ENCODE peak calls at places on chromosomes 5 and 9, in nine cellular contexts. One of them, this sample, is unnamed.

GRCh38 chr9:73719660-73720059 is 568.0 kb downstream of the ANXA1 start:
- DNase-seq in SK-N-SH: no peak
- DNase-seq in body of pancreas: no peak
- DNase-seq in left lung: no peak
- DNase-seq in adrenal gland: no peak
- DNase-seq in CD4-positive, alpha-beta memory T cell: no peak
- DNase-seq in IMR-90: no peak
- DNase-seq in hepatocyte: no peak
- DNase-seq in colonic mucosa: no peak
- DNase-seq in this sample: no peak

GRCh38 chr5:177301503-177302165 is 1.9 kb downstream of the RAB24 start:
- DNase-seq in SK-N-SH: no peak
- DNase-seq in body of pancreas: peak; percentile 98
- DNase-seq in left lung: no peak
- DNase-seq in adrenal gland: peak; percentile 80
- DNase-seq in CD4-positive, alpha-beta memory T cell: no peak
- DNase-seq in IMR-90: no peak
- DNase-seq in hepatocyte: no peak
- DNase-seq in colonic mucosa: peak; percentile 93
- DNase-seq in this sample: peak; percentile 63

GRCh38 chr5:38257236-38258036 is 923 bp upstream of the EGFLAM start:
- DNase-seq in SK-N-SH: peak; percentile 36
- DNase-seq in body of pancreas: no peak
- DNase-seq in left lung: peak; percentile 55
- DNase-seq in adrenal gland: no peak
- DNase-seq in CD4-positive, alpha-beta memory T cell: no peak
- DNase-seq in IMR-90: no peak
- DNase-seq in hepatocyte: no peak
- DNase-seq in colonic mucosa: no peak
- DNase-seq in this sample: no peak

GRCh38 chr5:33313150-33313549 is 127.6 kb upstream of the TARS1 start:
- DNase-seq in SK-N-SH: no peak
- DNase-seq in body of pancreas: no peak
- DNase-seq in left lung: no peak
- DNase-seq in adrenal gland: no peak
- DNase-seq in CD4-positive, alpha-beta memory T cell: no peak
- DNase-seq in IMR-90: peak; percentile 90
- DNase-seq in hepatocyte: peak; percentile 41
- DNase-seq in colonic mucosa: peak; percentile 82
- DNase-seq in this sample: peak; percentile 68

GRCh38 chr5:170522211-170523128 is 18.6 kb downstream of the KCNIP1 start:
- DNase-seq in SK-N-SH: no peak
- DNase-seq in body of pancreas: peak; percentile 85
- DNase-seq in left lung: no peak
- DNase-seq in adrenal gland: no peak
- DNase-seq in CD4-positive, alpha-beta memory T cell: no peak
- DNase-seq in IMR-90: no peak
- DNase-seq in hepatocyte: no peak
- DNase-seq in colonic mucosa: no peak
- DNase-seq in this sample: peak; percentile 99

GRCh38 chr9:107282759-107283620 is at the start of gene RAD23B:
- DNase-seq in SK-N-SH: peak; percentile 98
- DNase-seq in body of pancreas: peak; percentile 99
- DNase-seq in left lung: peak; percentile 100
- DNase-seq in adrenal gland: peak; percentile 99
- DNase-seq in CD4-positive, alpha-beta memory T cell: peak; percentile 100
- DNase-seq in IMR-90: peak; percentile 98
- DNase-seq in hepatocyte: peak; percentile 100
- DNase-seq in colonic mucosa: peak; percentile 98
- DNase-seq in this sample: peak; percentile 97

GRCh38 chr5:138470322-138471285 is 5.3 kb downstream of the EGR1 start:
- DNase-seq in SK-N-SH: peak; percentile 31
- DNase-seq in body of pancreas: peak; percentile 77
- DNase-seq in left lung: no peak
- DNase-seq in adrenal gland: no peak
- DNase-seq in CD4-positive, alpha-beta memory T cell: no peak
- DNase-seq in IMR-90: no peak
- DNase-seq in hepatocyte: peak; percentile 78
- DNase-seq in colonic mucosa: no peak
- DNase-seq in this sample: no peak

GRCh38 chr9:71984388-71985069 is 73.1 kb downstream of the C9orf85 start:
- DNase-seq in SK-N-SH: no peak
- DNase-seq in body of pancreas: no peak
- DNase-seq in left lung: no peak
- DNase-seq in adrenal gland: no peak
- DNase-seq in CD4-positive, alpha-beta memory T cell: no peak
- DNase-seq in IMR-90: peak; percentile 77
- DNase-seq in hepatocyte: peak; percentile 27
- DNase-seq in colonic mucosa: peak; percentile 42
- DNase-seq in this sample: peak; percentile 68

GRCh38 chr5:64312496-64312895 is 146.9 kb downstream of the RNF180 start:
- DNase-seq in SK-N-SH: no peak
- DNase-seq in body of pancreas: no peak
- DNase-seq in left lung: no peak
- DNase-seq in adrenal gland: no peak
- DNase-seq in CD4-positive, alpha-beta memory T cell: no peak
- DNase-seq in IMR-90: no peak
- DNase-seq in hepatocyte: no peak
- DNase-seq in colonic mucosa: no peak
- DNase-seq in this sample: no peak

GRCh38 chr5:72109051-72109411 is 1.8 kb downstream of the MAP1B start:
- DNase-seq in SK-N-SH: no peak
- DNase-seq in body of pancreas: no peak
- DNase-seq in left lung: no peak
- DNase-seq in adrenal gland: no peak
- DNase-seq in CD4-positive, alpha-beta memory T cell: no peak
- DNase-seq in IMR-90: no peak
- DNase-seq in hepatocyte: no peak
- DNase-seq in colonic mucosa: no peak
- DNase-seq in this sample: no peak
- H3K4me3 ChIP-seq in SK-N-SH: peak overlapping the region; percentile 97
- H3K4me3 ChIP-seq in body of pancreas: no peak overlapping the region
- H3K4me3 ChIP-seq in left lung: peak overlapping the region; percentile 47
- H3K4me3 ChIP-seq in adrenal gland: no peak overlapping the region
- H3K4me3 ChIP-seq in CD4-positive, alpha-beta memory T cell: no peak overlapping the region
- H3K4me3 ChIP-seq in IMR-90: peak overlapping the region; percentile 97
- H3K4me3 ChIP-seq in hepatocyte: peak overlapping the region; percentile 51
- H3K4me3 ChIP-seq in colonic mucosa: peak overlapping the region; percentile 47
- H3K4me3 ChIP-seq in this sample: peak overlapping the region; percentile 85

DNA sequence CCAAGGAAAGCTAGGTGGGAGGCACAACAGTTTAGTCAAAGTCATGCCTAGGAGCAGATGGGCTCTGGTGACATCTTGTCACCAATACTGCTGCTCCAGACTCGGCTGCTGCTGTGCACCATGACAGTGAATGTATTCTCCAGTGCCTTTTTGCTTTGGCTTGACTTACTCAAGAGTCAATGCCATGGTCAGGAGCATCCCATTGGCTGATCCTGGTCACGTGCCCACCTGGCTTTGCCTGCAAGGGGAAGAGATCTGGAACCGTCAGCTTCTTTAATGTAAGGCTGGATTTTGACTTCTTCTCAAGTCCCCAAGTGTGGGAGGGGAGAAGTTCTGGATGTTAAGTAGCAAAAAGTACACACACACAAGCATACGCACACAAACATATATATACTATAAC is 19.9 kb upstream of the MUSK start:
- DNase-seq in SK-N-SH: no peak
- DNase-seq in body of pancreas: no peak
- DNase-seq in left lung: no peak
- DNase-seq in adrenal gland: no peak
- DNase-seq in CD4-positive, alpha-beta memory T cell: no peak
- DNase-seq in IMR-90: no peak
- DNase-seq in hepatocyte: no peak
- DNase-seq in colonic mucosa: no peak
- DNase-seq in this sample: no peak
- H3K36me3 ChIP-seq in SK-N-SH: no peaks in the 10 kb centered on the region
- H3K36me3 ChIP-seq in body of pancreas: no peaks in the 10 kb centered on the region
- H3K36me3 ChIP-seq in left lung: no peaks in the 10 kb centered on the region
- H3K36me3 ChIP-seq in adrenal gland: no peaks in the 10 kb centered on the region
- H3K36me3 ChIP-seq in CD4-positive, alpha-beta memory T cell: no peaks in the 10 kb centered on the region
- H3K36me3 ChIP-seq in IMR-90: no peaks in the 10 kb centered on the region
- H3K36me3 ChIP-seq in hepatocyte: no peaks in the 10 kb centered on the region
- H3K36me3 ChIP-seq in colonic mucosa: no peaks in the 10 kb centered on the region
- H3K36me3 ChIP-seq in this sample: peaks cover 3% of the 10 kb centered on the region

GRCh38 chr5:122789461-122790171 is 14.7 kb downstream of the SNX2 start:
- DNase-seq in SK-N-SH: no peak
- DNase-seq in body of pancreas: no peak
- DNase-seq in left lung: no peak
- DNase-seq in adrenal gland: no peak
- DNase-seq in CD4-positive, alpha-beta memory T cell: no peak
- DNase-seq in IMR-90: peak; percentile 70
- DNase-seq in hepatocyte: no peak
- DNase-seq in colonic mucosa: no peak
- DNase-seq in this sample: peak; percentile 13

GRCh38 chr5:122788996-122789395 is 14.1 kb downstream of the SNX2 start:
- DNase-seq in SK-N-SH: no peak
- DNase-seq in body of pancreas: no peak
- DNase-seq in left lung: no peak
- DNase-seq in adrenal gland: no peak
- DNase-seq in CD4-positive, alpha-beta memory T cell: no peak
- DNase-seq in IMR-90: no peak
- DNase-seq in hepatocyte: no peak
- DNase-seq in colonic mucosa: no peak
- DNase-seq in this sample: no peak

GRCh38 chr5:122785294-122785693 is 10.4 kb downstream of the SNX2 start:
- DNase-seq in SK-N-SH: no peak
- DNase-seq in body of pancreas: no peak
- DNase-seq in left lung: no peak
- DNase-seq in adrenal gland: no peak
- DNase-seq in CD4-positive, alpha-beta memory T cell: no peak
- DNase-seq in IMR-90: no peak
- DNase-seq in hepatocyte: no peak
- DNase-seq in colonic mucosa: no peak
- DNase-seq in this sample: no peak

GRCh38 chr5:122790354-122791123 is 15.7 kb downstream of the SNX2 start:
- DNase-seq in SK-N-SH: no peak
- DNase-seq in body of pancreas: no peak
- DNase-seq in left lung: no peak
- DNase-seq in adrenal gland: no peak
- DNase-seq in CD4-positive, alpha-beta memory T cell: no peak
- DNase-seq in IMR-90: no peak
- DNase-seq in hepatocyte: no peak
- DNase-seq in colonic mucosa: no peak
- DNase-seq in this sample: no peak

DNA sequence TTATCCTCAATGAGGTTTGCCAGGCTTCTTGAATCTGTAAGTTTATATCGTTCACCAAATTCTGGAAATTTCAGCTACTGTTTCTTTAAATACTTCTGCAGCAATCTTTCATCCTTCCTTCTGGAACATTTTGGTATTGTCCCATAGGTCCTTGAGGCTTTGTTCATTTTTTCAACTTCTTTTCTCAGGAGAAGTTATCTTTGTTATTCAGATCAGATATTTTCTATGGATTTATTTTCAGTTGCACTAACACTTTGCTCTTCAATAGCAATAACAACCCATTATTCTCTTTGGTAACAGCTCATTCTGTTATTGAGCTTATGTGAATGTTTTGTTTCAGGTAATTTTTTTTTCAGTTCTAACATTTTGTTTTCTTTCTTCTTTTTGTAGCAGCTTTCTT is 13.5 kb downstream of the SNX2 start:
- DNase-seq in SK-N-SH: no peak
- DNase-seq in body of pancreas: no peak
- DNase-seq in left lung: no peak
- DNase-seq in adrenal gland: no peak
- DNase-seq in CD4-positive, alpha-beta memory T cell: no peak
- DNase-seq in IMR-90: no peak
- DNase-seq in hepatocyte: no peak
- DNase-seq in colonic mucosa: no peak
- DNase-seq in this sample: no peak
- H3K9me3 ChIP-seq in SK-N-SH: no peaks in the 10 kb centered on the region
- H3K9me3 ChIP-seq in body of pancreas: no peaks in the 10 kb centered on the region
- H3K9me3 ChIP-seq in left lung: peaks cover 15% of the 10 kb centered on the region
- H3K9me3 ChIP-seq in adrenal gland: no peaks in the 10 kb centered on the region
- H3K9me3 ChIP-seq in CD4-positive, alpha-beta memory T cell: no peaks in the 10 kb centered on the region
- H3K9me3 ChIP-seq in IMR-90: peaks cover 2% of the 10 kb centered on the region
- H3K9me3 ChIP-seq in hepatocyte: peaks cover 8% of the 10 kb centered on the region
- H3K9me3 ChIP-seq in colonic mucosa: no peaks in the 10 kb centered on the region
- H3K9me3 ChIP-seq in this sample: peaks cover 6% of the 10 kb centered on the region

GRCh38 chr9:135887585-135888050 is 19.7 kb downstream of the CAMSAP1 start:
- DNase-seq in SK-N-SH: no peak
- DNase-seq in body of pancreas: no peak
- DNase-seq in left lung: no peak
- DNase-seq in adrenal gland: no peak
- DNase-seq in CD4-positive, alpha-beta memory T cell: peak; percentile 50
- DNase-seq in IMR-90: no peak
- DNase-seq in hepatocyte: no peak
- DNase-seq in colonic mucosa: no peak
- DNase-seq in this sample: no peak
- H3K4me3 ChIP-seq in SK-N-SH: no peak overlapping the region
- H3K4me3 ChIP-seq in body of pancreas: no peak overlapping the region
- H3K4me3 ChIP-seq in left lung: no peak overlapping the region
- H3K4me3 ChIP-seq in adrenal gland: no peak overlapping the region
- H3K4me3 ChIP-seq in CD4-positive, alpha-beta memory T cell: peak overlapping the region; percentile 6
- H3K4me3 ChIP-seq in IMR-90: no peak overlapping the region
- H3K4me3 ChIP-seq in hepatocyte: no peak overlapping the region
- H3K4me3 ChIP-seq in colonic mucosa: no peak overlapping the region
- H3K4me3 ChIP-seq in this sample: no peak overlapping the region

GRCh38 chr9:120442280-120442597 is 137.7 kb downstream of the CDK5RAP2 start:
- DNase-seq in SK-N-SH: no peak
- DNase-seq in body of pancreas: no peak
- DNase-seq in left lung: no peak
- DNase-seq in adrenal gland: no peak
- DNase-seq in CD4-positive, alpha-beta memory T cell: no peak
- DNase-seq in IMR-90: no peak
- DNase-seq in hepatocyte: no peak
- DNase-seq in colonic mucosa: no peak
- DNase-seq in this sample: no peak
- H3K36me3 ChIP-seq in SK-N-SH: peaks cover 59% of the 10 kb centered on the region
- H3K36me3 ChIP-seq in body of pancreas: no peaks in the 10 kb centered on the region
- H3K36me3 ChIP-seq in left lung: peaks cover 37% of the 10 kb centered on the region
- H3K36me3 ChIP-seq in adrenal gland: no peaks in the 10 kb centered on the region
- H3K36me3 ChIP-seq in CD4-positive, alpha-beta memory T cell: peaks cover 23% of the 10 kb centered on the region
- H3K36me3 ChIP-seq in IMR-90: peaks cover 9% of the 10 kb centered on the region
- H3K36me3 ChIP-seq in hepatocyte: no peaks in the 10 kb centered on the region
- H3K36me3 ChIP-seq in colonic mucosa: no peaks in the 10 kb centered on the region
- H3K36me3 ChIP-seq in this sample: peaks cover 65% of the 10 kb centered on the region

DNA sequence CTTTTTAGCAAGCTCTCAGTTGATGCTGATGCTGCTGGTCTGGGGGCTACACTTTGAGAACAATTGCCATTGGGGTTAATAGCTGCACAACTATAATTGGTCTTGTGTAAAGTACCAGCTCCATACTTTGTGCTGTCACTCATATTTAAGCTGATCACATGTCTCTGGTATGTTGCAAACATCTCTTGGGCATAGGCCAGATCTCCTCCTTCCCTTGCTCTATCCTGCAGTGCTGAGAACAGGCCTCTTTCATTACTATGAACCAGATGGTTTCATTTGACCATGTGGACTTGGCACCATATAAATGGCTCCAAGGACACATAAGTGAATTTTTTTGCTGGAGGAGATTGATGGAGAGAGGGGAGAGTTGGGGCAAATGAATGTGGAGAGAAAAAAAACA is 48.4 kb downstream of the DMRT2 start:
- DNase-seq in SK-N-SH: no peak
- DNase-seq in body of pancreas: no peak
- DNase-seq in left lung: no peak
- DNase-seq in adrenal gland: no peak
- DNase-seq in CD4-positive, alpha-beta memory T cell: no peak
- DNase-seq in IMR-90: no peak
- DNase-seq in hepatocyte: no peak
- DNase-seq in colonic mucosa: no peak
- DNase-seq in this sample: no peak
- H3K9me3 ChIP-seq in SK-N-SH: no peaks in the 10 kb centered on the region
- H3K9me3 ChIP-seq in body of pancreas: no peaks in the 10 kb centered on the region
- H3K9me3 ChIP-seq in left lung: no peaks in the 10 kb centered on the region
- H3K9me3 ChIP-seq in adrenal gland: no peaks in the 10 kb centered on the region
- H3K9me3 ChIP-seq in CD4-positive, alpha-beta memory T cell: no peaks in the 10 kb centered on the region
- H3K9me3 ChIP-seq in IMR-90: no peaks in the 10 kb centered on the region
- H3K9me3 ChIP-seq in hepatocyte: no peaks in the 10 kb centered on the region
- H3K9me3 ChIP-seq in colonic mucosa: no peaks in the 10 kb centered on the region
- H3K9me3 ChIP-seq in this sample: no peaks in the 10 kb centered on the region

This sample was measured in MG63.